ENCODE peak calls at places on chromosomes 3 and 15, in six cellular contexts. One of them, this sample, is unnamed.

GRCh38 chr15:60713096-60714084 is 234.4 kb upstream of the ICE2 start:
- DNase-seq in dorsolateral prefrontal cortex: no peak
- DNase-seq in lower leg skin: no peak
- DNase-seq in nephron progenitor cell: no peak
- DNase-seq in tibial nerve: no peak
- DNase-seq in BJ: no peak
- DNase-seq in this sample: peak; percentile 28

GRCh38 chr3:179227349-179227748 is 23.6 kb downstream of the KCNMB3 start:
- DNase-seq in dorsolateral prefrontal cortex: no peak
- DNase-seq in tibial nerve: no peak
- DNase-seq in lower leg skin: no peak
- DNase-seq in BJ: no peak
- DNase-seq in nephron progenitor cell: no peak
- DNase-seq in this sample: no peak

GRCh38 chr15:62932436-62932835 is 110.1 kb upstream of the TPM1 start:
- DNase-seq in nephron progenitor cell: no peak
- DNase-seq in BJ: peak; percentile 94
- DNase-seq in tibial nerve: no peak
- DNase-seq in lower leg skin: no peak
- DNase-seq in dorsolateral prefrontal cortex: no peak
- DNase-seq in this sample: peak; percentile 79

GRCh38 chr3:80770106-80771079 is 991.1 kb downstream of the GBE1 start:
- DNase-seq in tibial nerve: no peak
- DNase-seq in lower leg skin: no peak
- DNase-seq in dorsolateral prefrontal cortex: no peak
- DNase-seq in nephron progenitor cell: no peak
- DNase-seq in BJ: no peak
- DNase-seq in this sample: peak; percentile 71

GRCh38 chr3:120710359-120710758 is 28.3 kb upstream of the HGD start:
- DNase-seq in BJ: no peak
- DNase-seq in nephron progenitor cell: no peak
- DNase-seq in lower leg skin: no peak
- DNase-seq in tibial nerve: no peak
- DNase-seq in dorsolateral prefrontal cortex: no peak
- DNase-seq in this sample: no peak

GRCh38 chr15:70095387-70096214 is 2.1 kb downstream of the TLE3 start:
- DNase-seq in tibial nerve: no peak
- DNase-seq in dorsolateral prefrontal cortex: no peak
- DNase-seq in lower leg skin: peak; percentile 91
- DNase-seq in BJ: no peak
- DNase-seq in nephron progenitor cell: peak; percentile 41
- DNase-seq in this sample: no peak

GRCh38 chr3:184523825-184524615 is 37.6 kb upstream of the EPHB3 start:
- DNase-seq in lower leg skin: no peak
- DNase-seq in dorsolateral prefrontal cortex: no peak
- DNase-seq in BJ: no peak
- DNase-seq in tibial nerve: no peak
- DNase-seq in nephron progenitor cell: no peak
- DNase-seq in this sample: peak; percentile 46

GRCh38 chr3:179929091-179929529 is 107.6 kb downstream of the PEX5L start:
- DNase-seq in nephron progenitor cell: peak; percentile 66
- DNase-seq in lower leg skin: no peak
- DNase-seq in tibial nerve: peak; percentile 28
- DNase-seq in dorsolateral prefrontal cortex: peak; percentile 82
- DNase-seq in BJ: no peak
- DNase-seq in this sample: peak; percentile 67

GRCh38 chr3:164533275-164533674 is 545.0 kb downstream of the SI start:
- DNase-seq in dorsolateral prefrontal cortex: no peak
- DNase-seq in nephron progenitor cell: no peak
- DNase-seq in tibial nerve: no peak
- DNase-seq in lower leg skin: no peak
- DNase-seq in BJ: no peak
- DNase-seq in this sample: no peak

GRCh38 chr15:41903782-41904181 is 9.9 kb upstream of the SPTBN5 start:
- DNase-seq in BJ: no peak
- DNase-seq in tibial nerve: no peak
- DNase-seq in dorsolateral prefrontal cortex: no peak
- DNase-seq in lower leg skin: no peak
- DNase-seq in nephron progenitor cell: no peak
- DNase-seq in this sample: no peak

GRCh38 chr3:177973241-177973840 is 562.9 kb upstream of the KCNMB2 start:
- DNase-seq in lower leg skin: no peak
- DNase-seq in nephron progenitor cell: no peak
- DNase-seq in tibial nerve: no peak
- DNase-seq in dorsolateral prefrontal cortex: no peak
- DNase-seq in BJ: no peak
- DNase-seq in this sample: no peak

GRCh38 chr3:178479446-178479845 is 56.8 kb upstream of the KCNMB2 start:
- DNase-seq in dorsolateral prefrontal cortex: no peak
- DNase-seq in nephron progenitor cell: no peak
- DNase-seq in tibial nerve: no peak
- DNase-seq in lower leg skin: no peak
- DNase-seq in BJ: no peak
- DNase-seq in this sample: no peak

GRCh38 chr15:95647878-95648277 is 682.6 kb upstream of the NR2F2 start:
- DNase-seq in dorsolateral prefrontal cortex: no peak
- DNase-seq in BJ: no peak
- DNase-seq in nephron progenitor cell: no peak
- DNase-seq in tibial nerve: no peak
- DNase-seq in lower leg skin: no peak
- DNase-seq in this sample: no peak

GRCh38 chr15:78811124-78811824 is at the start of gene ADAMTS7:
- DNase-seq in dorsolateral prefrontal cortex: peak; percentile 28
- DNase-seq in tibial nerve: peak; percentile 54
- DNase-seq in nephron progenitor cell: peak; percentile 91
- DNase-seq in BJ: no peak
- DNase-seq in lower leg skin: peak; percentile 90
- DNase-seq in this sample: peak; percentile 73

GRCh38 chr3:48899298-48899697 is 616 bp upstream of the SLC25A20 start:
- DNase-seq in tibial nerve: no peak
- DNase-seq in lower leg skin: no peak
- DNase-seq in BJ: no peak
- DNase-seq in nephron progenitor cell: no peak
- DNase-seq in dorsolateral prefrontal cortex: no peak
- DNase-seq in this sample: no peak

GRCh38 chr15:42068601-42069000 is 25.8 kb downstream of the PLA2G4D start:
- DNase-seq in dorsolateral prefrontal cortex: no peak
- DNase-seq in nephron progenitor cell: no peak
- DNase-seq in lower leg skin: peak; percentile 72
- DNase-seq in tibial nerve: no peak
- DNase-seq in BJ: no peak
- DNase-seq in this sample: no peak

GRCh38 chr3:159775372-159775961 is 213.2 kb upstream of the IL12A start:
- DNase-seq in dorsolateral prefrontal cortex: peak; percentile 92
- DNase-seq in lower leg skin: no peak
- DNase-seq in BJ: peak; percentile 61
- DNase-seq in tibial nerve: no peak
- DNase-seq in nephron progenitor cell: peak; percentile 14
- DNase-seq in this sample: peak; percentile 82

GRCh38 chr15:42695527-42696071 is 41.3 kb downstream of the CDAN1 start:
- DNase-seq in lower leg skin: peak; percentile 54
- DNase-seq in BJ: no peak
- DNase-seq in nephron progenitor cell: no peak
- DNase-seq in dorsolateral prefrontal cortex: no peak
- DNase-seq in tibial nerve: no peak
- DNase-seq in this sample: no peak

GRCh38 chr15:58182460-58183163 is 44.4 kb downstream of the AQP9 start:
- DNase-seq in tibial nerve: no peak
- DNase-seq in lower leg skin: no peak
- DNase-seq in BJ: no peak
- DNase-seq in nephron progenitor cell: peak; percentile 69
- DNase-seq in dorsolateral prefrontal cortex: peak; percentile 38
- DNase-seq in this sample: peak; percentile 50

GRCh38 chr15:62509395-62509973 is 344.4 kb upstream of the C2CD4B start:
- DNase-seq in nephron progenitor cell: peak; percentile 26
- DNase-seq in lower leg skin: no peak
- DNase-seq in dorsolateral prefrontal cortex: no peak
- DNase-seq in BJ: no peak
- DNase-seq in tibial nerve: no peak
- DNase-seq in this sample: no peak

GRCh38 chr15:22888120-22888859 is 49.8 kb downstream of the NIPA2 start:
- DNase-seq in nephron progenitor cell: no peak
- DNase-seq in lower leg skin: no peak
- DNase-seq in dorsolateral prefrontal cortex: peak; percentile 77
- DNase-seq in BJ: peak; percentile 82
- DNase-seq in tibial nerve: no peak
- DNase-seq in this sample: peak; percentile 98

GRCh38 chr3:197541756-197542539 is 13.8 kb downstream of the BDH1 start:
- DNase-seq in BJ: no peak
- DNase-seq in nephron progenitor cell: peak; percentile 55
- DNase-seq in dorsolateral prefrontal cortex: peak; percentile 85
- DNase-seq in lower leg skin: peak; percentile 87
- DNase-seq in tibial nerve: no peak
- DNase-seq in this sample: peak; percentile 60

GRCh38 chr3:27960133-27960532 is 238.0 kb upstream of the EOMES start:
- DNase-seq in nephron progenitor cell: no peak
- DNase-seq in tibial nerve: no peak
- DNase-seq in BJ: peak; percentile 20
- DNase-seq in lower leg skin: no peak
- DNase-seq in dorsolateral prefrontal cortex: no peak
- DNase-seq in this sample: no peak

GRCh38 chr3:113912551-113913246 is 35.1 kb upstream of the ZDHHC23 start:
- DNase-seq in lower leg skin: no peak
- DNase-seq in dorsolateral prefrontal cortex: no peak
- DNase-seq in tibial nerve: no peak
- DNase-seq in nephron progenitor cell: no peak
- DNase-seq in BJ: no peak
- DNase-seq in this sample: peak; percentile 75

GRCh38 chr15:88714782-88715372 is 76.1 kb downstream of the ISG20 start:
- DNase-seq in BJ: no peak
- DNase-seq in lower leg skin: peak; percentile 82
- DNase-seq in tibial nerve: peak; percentile 41
- DNase-seq in dorsolateral prefrontal cortex: peak; percentile 60
- DNase-seq in nephron progenitor cell: no peak
- DNase-seq in this sample: no peak

GRCh38 chr3:146547235-146547835 is 2.9 kb upstream of the PLSCR1 start:
- DNase-seq in BJ: no peak
- DNase-seq in tibial nerve: no peak
- DNase-seq in nephron progenitor cell: no peak
- DNase-seq in lower leg skin: no peak
- DNase-seq in dorsolateral prefrontal cortex: no peak
- DNase-seq in this sample: no peak

GRCh38 chr15:68599560-68600071 is 20.8 kb downstream of the CORO2B start:
- DNase-seq in tibial nerve: no peak
- DNase-seq in dorsolateral prefrontal cortex: no peak
- DNase-seq in nephron progenitor cell: peak; percentile 78
- DNase-seq in BJ: peak; percentile 47
- DNase-seq in lower leg skin: no peak
- DNase-seq in this sample: no peak

GRCh38 chr15:58585668-58586461 is 154.1 kb downstream of the LIPC start:
- DNase-seq in lower leg skin: no peak
- DNase-seq in nephron progenitor cell: no peak
- DNase-seq in dorsolateral prefrontal cortex: no peak
- DNase-seq in tibial nerve: no peak
- DNase-seq in BJ: no peak
- DNase-seq in this sample: no peak

GRCh38 chr3:66693461-66693912 is 192.7 kb upstream of the LRIG1 start:
- DNase-seq in dorsolateral prefrontal cortex: peak; percentile 16
- DNase-seq in tibial nerve: peak; percentile 28
- DNase-seq in lower leg skin: no peak
- DNase-seq in BJ: no peak
- DNase-seq in nephron progenitor cell: no peak
- DNase-seq in this sample: peak; percentile 19

GRCh38 chr3:14804835-14805780 is 13.7 kb upstream of the FGD5 start:
- DNase-seq in dorsolateral prefrontal cortex: no peak
- DNase-seq in BJ: no peak
- DNase-seq in nephron progenitor cell: no peak
- DNase-seq in tibial nerve: no peak
- DNase-seq in lower leg skin: no peak
- DNase-seq in this sample: no peak

GRCh38 chr3:78605178-78605577 is 1162.6 kb downstream of the ROBO1 start:
- DNase-seq in BJ: no peak
- DNase-seq in nephron progenitor cell: no peak
- DNase-seq in dorsolateral prefrontal cortex: no peak
- DNase-seq in tibial nerve: no peak
- DNase-seq in lower leg skin: no peak
- DNase-seq in this sample: no peak

GRCh38 chr3:127679534-127680145 is 6.9 kb downstream of the ABTB1 start:
- DNase-seq in dorsolateral prefrontal cortex: peak; percentile 6
- DNase-seq in BJ: no peak
- DNase-seq in nephron progenitor cell: no peak
- DNase-seq in lower leg skin: peak; percentile 83
- DNase-seq in tibial nerve: peak; percentile 7
- DNase-seq in this sample: no peak
- TF ChIP-seq CTCF in dorsolateral prefrontal cortex: peak; percentile 17
- TF ChIP-seq CTCF in BJ: peak; percentile 30
- TF ChIP-seq CTCF in nephron progenitor cell: peak; percentile 9
- TF ChIP-seq CTCF in lower leg skin: no peak
- TF ChIP-seq CTCF in tibial nerve: no peak
- TF ChIP-seq CTCF in this sample: no peak

GRCh38 chr3:36904641-36905040 is 40.2 kb downstream of the TRANK1 start:
- DNase-seq in dorsolateral prefrontal cortex: no peak
- DNase-seq in tibial nerve: no peak
- DNase-seq in BJ: no peak
- DNase-seq in lower leg skin: peak; percentile 54
- DNase-seq in nephron progenitor cell: no peak
- DNase-seq in this sample: peak; percentile 56
- TF ChIP-seq CTCF in dorsolateral prefrontal cortex: peak; percentile 41
- TF ChIP-seq CTCF in tibial nerve: peak; percentile 20
- TF ChIP-seq CTCF in BJ: peak; percentile 44
- TF ChIP-seq CTCF in lower leg skin: no peak
- TF ChIP-seq CTCF in nephron progenitor cell: no peak
- TF ChIP-seq CTCF in this sample: peak; percentile 80

DNA sequence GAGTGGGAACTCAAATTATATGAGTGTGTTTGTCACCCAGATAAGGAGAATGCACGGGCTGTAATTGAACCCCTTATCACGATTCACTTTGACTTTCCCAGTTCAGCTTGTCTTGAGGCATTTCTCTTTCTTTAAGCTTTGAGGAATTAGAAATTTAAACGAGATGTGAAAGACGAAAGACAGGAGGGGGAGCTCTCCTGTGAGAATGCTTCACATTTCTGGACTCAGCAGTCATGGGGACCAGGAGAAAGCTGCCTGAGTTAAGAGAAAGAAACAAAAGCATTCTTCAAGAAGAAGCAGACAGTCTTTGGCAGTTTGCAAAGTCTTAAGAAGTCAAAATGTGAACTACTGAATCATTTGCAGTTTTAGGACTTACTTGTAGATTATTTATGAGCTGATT is 205.6 kb downstream of the NECTIN3 start:
- DNase-seq in nephron progenitor cell: no peak
- DNase-seq in tibial nerve: no peak
- DNase-seq in dorsolateral prefrontal cortex: no peak
- DNase-seq in lower leg skin: no peak
- DNase-seq in BJ: no peak
- DNase-seq in this sample: peak; percentile 43
- TF ChIP-seq CTCF in nephron progenitor cell: no peak
- TF ChIP-seq CTCF in tibial nerve: no peak
- TF ChIP-seq CTCF in dorsolateral prefrontal cortex: no peak
- TF ChIP-seq CTCF in lower leg skin: no peak
- TF ChIP-seq CTCF in BJ: peak; percentile 37
- TF ChIP-seq CTCF in this sample: peak; percentile 39

GRCh38 chr3:111691293-111691909 is 96.3 kb upstream of the ZBED2 start:
- DNase-seq in BJ: no peak
- DNase-seq in lower leg skin: no peak
- DNase-seq in dorsolateral prefrontal cortex: no peak
- DNase-seq in tibial nerve: no peak
- DNase-seq in nephron progenitor cell: no peak
- DNase-seq in this sample: peak; percentile 62
- TF ChIP-seq CTCF in BJ: peak; percentile 64
- TF ChIP-seq CTCF in lower leg skin: no peak
- TF ChIP-seq CTCF in dorsolateral prefrontal cortex: peak; percentile 40
- TF ChIP-seq CTCF in tibial nerve: no peak
- TF ChIP-seq CTCF in nephron progenitor cell: peak; percentile 49
- TF ChIP-seq CTCF in this sample: peak; percentile 61